ENCODE peak calls at places on chromosomes 13 and 19, in ten cellular contexts. L is left lung; U is left colon; C is heart left ventricle; M is right lobe of liver; K is heart right ventricle; I is body of pancreas; B is CD4-positive, alpha-beta T cell; Q is CD4-positive, CD25-positive, alpha-beta regulatory T cell; V is Right ventricle myocardium superior. N is an unnamed sample.

GRCh38 chr13:60790620-60791019 is 393.6 kb downstream of the TDRD3 start:
- ATAC-seq in I (no peak), V (peak), K (no peak), L (no peak), U (no peak), Q (no peak), B (no peak), M (no peak), C (no peak), N (no peak)

GRCh38 chr19:295687-296370 is 4.6 kb upstream of the PLPP2 start:
- ATAC-seq in I (peak), L (no peak), B (no peak), Q (no peak), V (no peak), M (peak), K (peak), U (peak), C (peak), N (no peak)

GRCh38 chr19:50982186-50982585 is 1.5 kb downstream of the KLK7 start:
- ATAC-seq in U (no peak), L (no peak), M (no peak), Q (no peak), I (no peak), C (no peak), K (no peak), V (no peak), B (no peak), N (no peak)

GRCh38 chr19:45569619-45570421 is 14.8 kb downstream of the OPA3 start:
- ATAC-seq in M (peak), K (peak), Q (peak), L (peak), C (peak), I (peak), V (peak), B (peak), U (peak), N (no peak)

GRCh38 chr19:45117666-45118065 is 24.7 kb downstream of the PPP1R37 start:
- ATAC-seq in V (no peak), B (peak), I (peak), L (no peak), Q (peak), M (no peak), U (peak), K (no peak), C (no peak), N (no peak)

GRCh38 chr13:60158321-60158801 is 5.4 kb downstream of the DIAPH3 start:
- ATAC-seq in U (no peak), L (no peak), M (no peak), B (no peak), V (no peak), C (no peak), K (no peak), I (no peak), Q (no peak), N (no peak)

GRCh38 chr13:112746044-112746443 is 56.2 kb downstream of the ATP11A start:
- ATAC-seq in M (no peak), I (no peak), V (peak), K (peak), U (no peak), B (no peak), Q (no peak), L (peak), C (no peak), N (no peak)

GRCh38 chr19:52397310-52398090 is at the start of gene ZNF528:
- ATAC-seq in I (peak), U (peak), M (peak), C (peak), L (peak), B (peak), V (peak), K (peak), Q (peak), N (peak)

GRCh38 chr13:48828962-48829405 is 146.7 kb upstream of the FNDC3A start:
- ATAC-seq in Q (peak), V (no peak), I (no peak), K (no peak), U (no peak), C (no peak), L (peak), B (peak), M (no peak), N (peak)

GRCh38 chr13:48975101-48975925 is at the start of gene FNDC3A:
- ATAC-seq in V (peak), I (peak), K (peak), C (peak), Q (peak), M (peak), U (peak), B (peak), L (peak), N (peak)

GRCh38 chr13:65592757-65593156 is 1637.4 kb downstream of the PCDH9 start:
- ATAC-seq in I (no peak), U (no peak), C (no peak), L (no peak), K (no peak), V (no peak), Q (no peak), M (no peak), B (no peak), N (no peak)

GRCh38 chr19:2533686-2534085 is 57.8 kb downstream of the GADD45B start:
- ATAC-seq in B (peak), K (no peak), M (no peak), Q (peak), V (no peak), U (no peak), L (no peak), I (no peak), C (no peak), N (no peak)

GRCh38 chr19:53076984-53077383 is 26.2 kb downstream of the ZNF160 start:
- ATAC-seq in B (peak), M (peak), U (no peak), C (no peak), K (no peak), Q (no peak), I (peak), L (peak), V (peak), N (no peak)

GRCh38 chr19:15820646-15821045 is 5.2 kb upstream of the OR10H1 start:
- ATAC-seq in K (no peak), B (no peak), M (no peak), C (no peak), L (no peak), U (no peak), V (no peak), I (no peak), Q (no peak), N (no peak)

GRCh38 chr13:80164451-80164850 is 176.5 kb downstream of the SPRY2 start:
- ATAC-seq in Q (no peak), B (no peak), L (no peak), I (no peak), K (no peak), C (no peak), U (no peak), M (no peak), V (no peak), N (no peak)

GRCh38 chr19:50318438-50318837 is 10.7 kb downstream of the KCNC3 start:
- ATAC-seq in I (no peak), L (no peak), C (no peak), M (no peak), B (no peak), V (no peak), U (no peak), Q (no peak), K (no peak), N (no peak)

GRCh38 chr19:3899531-3900294 is 19.2 kb downstream of the ATCAY start:
- ATAC-seq in B (no peak), C (no peak), M (no peak), U (peak), Q (no peak), I (no peak), K (no peak), V (peak), L (no peak), N (no peak)

GRCh38 chr13:30737511-30738342 is 2.4 kb downstream of the ALOX5AP start:
- ATAC-seq in I (no peak), M (peak), U (no peak), K (no peak), B (no peak), L (peak), C (no peak), Q (no peak), V (peak), N (no peak)

GRCh38 chr13:45060062-45060461 is 60.2 kb upstream of the GTF2F2 start:
- ATAC-seq in K (no peak), L (no peak), U (no peak), M (no peak), I (no peak), Q (no peak), B (no peak), V (no peak), C (no peak), N (no peak)

GRCh38 chr19:51346742-51347141 is 4.8 kb upstream of the VSIG10L start:
- ATAC-seq in B (no peak), V (no peak), M (no peak), C (no peak), U (no peak), I (no peak), Q (no peak), K (no peak), L (no peak), N (no peak)

GRCh38 chr19:2719910-2720776 is 1.0 kb downstream of the DIRAS1 start:
- ATAC-seq in C (peak), V (peak), K (peak), I (peak), Q (no peak), B (no peak), L (no peak), U (no peak), M (no peak), N (peak)

GRCh38 chr13:44129418-44129817 is 244.2 kb upstream of the SERP2 start:
- ATAC-seq in C (no peak), I (no peak), B (no peak), K (peak), Q (no peak), V (peak), U (no peak), L (no peak), M (no peak), N (no peak)

GRCh38 chr19:35039881-35040456 is 1.6 kb upstream of the HPN start:
- ATAC-seq in V (no peak), L (no peak), U (no peak), Q (no peak), M (no peak), K (no peak), I (no peak), C (no peak), B (peak), N (peak)

GRCh38 chr13:46289260-46289955 is 77.7 kb downstream of the LRRC63 start:
- ATAC-seq in I (no peak), K (no peak), Q (no peak), L (no peak), M (peak), U (no peak), V (no peak), C (no peak), B (no peak), N (no peak)

GRCh38 chr19:18985257-18985656 is 44.2 kb upstream of the HOMER3 start:
- ATAC-seq in B (no peak), C (no peak), Q (no peak), U (no peak), I (no peak), K (no peak), M (peak), L (peak), V (peak), N (no peak)

GRCh38 chr19:48689438-48689837 is 6.3 kb upstream of the FUT2 start:
- ATAC-seq in M (no peak), U (no peak), C (no peak), I (peak), Q (no peak), K (no peak), B (no peak), V (no peak), L (no peak), N (no peak)

GRCh38 chr13:49436890-49437289 is 7.0 kb downstream of the CAB39L start:
- ATAC-seq in V (peak), C (peak), Q (no peak), B (no peak), U (peak), L (peak), I (peak), M (peak), K (peak), N (no peak)

GRCh38 chr19:44003461-44004134 is 841 bp downstream of the ZNF230 start:
- ATAC-seq in M (peak), B (peak), V (peak), Q (no peak), U (peak), L (peak), K (peak), C (peak), I (peak), N (peak)

GRCh38 chr13:48221301-48222190 is 11.5 kb upstream of the ITM2B start:
- ATAC-seq in Q (peak), L (peak), C (peak), U (no peak), M (peak), I (no peak), B (peak), K (no peak), V (peak), N (no peak)

GRCh38 chr19:5166262-5166661 is 174.3 kb downstream of the PTPRS start:
- ATAC-seq in M (no peak), B (no peak), V (no peak), K (no peak), I (peak), C (no peak), Q (no peak), L (no peak), U (no peak), N (no peak)

GRCh38 chr13:64362564-64362963 is 2867.6 kb downstream of the PCDH9 start:
- ATAC-seq in I (no peak), C (no peak), U (no peak), V (no peak), M (no peak), B (no peak), Q (no peak), L (no peak), K (no peak), N (no peak)

GRCh38 chr19:46355991-46356669 is 9.2 kb downstream of the PPP5C start:
- ATAC-seq in U (peak), V (no peak), C (no peak), Q (no peak), M (peak), K (peak), I (no peak), L (no peak), B (no peak), N (peak)

GRCh38 chr13:59521549-59521948 is 642.2 kb downstream of the DIAPH3 start:
- ATAC-seq in U (no peak), L (no peak), I (no peak), V (no peak), B (no peak), K (no peak), Q (no peak), M (no peak), C (no peak), N (no peak)

GRCh38 chr19:14603990-14604387 is 21.1 kb downstream of the CLEC17A start:
- ATAC-seq in M (no peak), V (no peak), L (no peak), Q (peak), K (no peak), U (no peak), I (no peak), C (no peak), B (no peak), N (peak)

GRCh38 chr13:79079351-79079839 is 326.7 kb downstream of the RBM26 start:
- ATAC-seq in U (no peak), I (no peak), K (no peak), M (no peak), Q (no peak), V (no peak), C (no peak), B (no peak), L (no peak), N (no peak)

GRCh38 chr13:109155301-109155761 is 525.9 kb downstream of the MYO16 start:
- ATAC-seq in I (no peak), Q (no peak), M (no peak), V (no peak), U (no peak), B (no peak), C (no peak), L (peak), K (no peak), N (no peak)

GRCh38 chr19:1756705-1757445 is 3.6 kb downstream of the ONECUT3 start:
- ATAC-seq in C (no peak), Q (no peak), B (no peak), L (no peak), U (no peak), V (no peak), K (no peak), M (no peak), I (no peak), N (no peak)

GRCh38 chr13:111586291-111586690 is 265.8 kb downstream of the TEX29 start:
- ATAC-seq in C (no peak), B (no peak), I (no peak), V (no peak), Q (no peak), M (peak), L (no peak), U (no peak), K (no peak), N (no peak)

GRCh38 chr13:28551498-28551895 is 56.6 kb upstream of the FLT1 start:
- ATAC-seq in Q (no peak), B (no peak), K (no peak), C (no peak), I (no peak), M (no peak), L (no peak), V (no peak), U (no peak), N (no peak)

GRCh38 chr19:4069331-4069959 is 2.7 kb upstream of the ZBTB7A start:
- ATAC-seq in U (no peak), M (no peak), L (no peak), C (no peak), I (no peak), K (no peak), Q (no peak), V (no peak), B (no peak), N (no peak)